ENCODE peak calls at places on chromosomes 11 and 22, in eight cellular contexts. W is HL-60; S is anterior cingulate cortex; F is EH; Z is OCI-LY7; V is choroid plexus epithelial cell; O is midbrain; B is activated CD8-positive, alpha-beta memory T cell treated with anti-CD3 and anti-CD28 coated beads for 4 hours. H is an unnamed sample.

GRCh38 chr22:43968614-43969013 is 13.4 kb downstream of the SAMM50 start:
- DNase-seq in W (no peak), S (no peak), F (no peak), Z (no peak), V (no peak), O (no peak), B (no peak), H (no peak)

GRCh38 chr11:9969068-9969467 is 305.2 kb downstream of the SWAP70 start:
- DNase-seq in W (no peak), S (no peak), F (no peak), Z (no peak), V (no peak), O (no peak), B (no peak), H (no peak)

GRCh38 chr11:8913961-8914660 is 3.1 kb downstream of the AKIP1 start:
- DNase-seq in W (peak; percentile 52), S (peak; percentile 39), F (peak; percentile 47), Z (peak; percentile 70), V (peak; percentile 72), O (peak; percentile 28), B (no peak), H (no peak)

GRCh38 chr22:28544431-28544868 is 135.2 kb downstream of the TTC28 start:
- DNase-seq in W (no peak), S (no peak), F (peak; percentile 35), Z (no peak), V (no peak), O (no peak), B (no peak), H (no peak)

GRCh38 chr11:131691558-131692041 is 321.2 kb downstream of the NTM start:
- DNase-seq in W (no peak), S (no peak), F (peak; percentile 27), Z (no peak), V (peak; percentile 46), O (no peak), B (no peak), H (no peak)

GRCh38 chr22:45302047-45302446 is 7.7 kb upstream of the FAM118A start:
- DNase-seq in W (no peak), S (no peak), F (peak; percentile 89), Z (no peak), V (peak; percentile 92), O (no peak), B (no peak), H (no peak)

GRCh38 chr11:34609187-34609751 is 11.6 kb upstream of the EHF start:
- DNase-seq in W (no peak), S (no peak), F (no peak), Z (no peak), V (no peak), O (no peak), B (no peak), H (no peak)

GRCh38 chr11:77471520-77472234 is 2.2 kb downstream of the PAK1 start:
- DNase-seq in W (peak; percentile 58), S (peak; percentile 6), F (no peak), Z (peak; percentile 1), V (peak; percentile 22), O (no peak), B (no peak), H (no peak)

GRCh38 chr11:79227732-79228416 is 213.0 kb downstream of the TENM4 start:
- DNase-seq in W (no peak), S (no peak), F (no peak), Z (no peak), V (no peak), O (no peak), B (no peak), H (no peak)

GRCh38 chr11:61106906-61107470 is 4.7 kb downstream of the CD5 start:
- DNase-seq in W (no peak), S (no peak), F (no peak), Z (no peak), V (no peak), O (no peak), B (no peak), H (no peak)

GRCh38 chr11:8732748-8733241 is 50.2 kb downstream of the RPL27A start:
- DNase-seq in W (no peak), S (peak; percentile 66), F (peak; percentile 93), Z (no peak), V (peak; percentile 60), O (peak; percentile 44), B (no peak), H (no peak)

GRCh38 chr22:45934659-45935341 is 42.2 kb downstream of the WNT7B start:
- DNase-seq in W (no peak), S (peak; percentile 47), F (peak; percentile 89), Z (no peak), V (peak; percentile 46), O (no peak), B (no peak), H (no peak)

GRCh38 chr22:46076651-46077339 is 73.5 kb upstream of the PPARA start:
- DNase-seq in W (no peak), S (no peak), F (peak; percentile 91), Z (no peak), V (peak; percentile 44), O (no peak), B (no peak), H (no peak)

GRCh38 chr11:2587132-2587930 is 112.5 kb downstream of the KCNQ1OT1 start:
- DNase-seq in W (no peak), S (no peak), F (no peak), Z (no peak), V (no peak), O (no peak), B (no peak), H (no peak)

H was measured in stimulated activated CD4-positive, alpha-beta T cell treated with anti-CD3 and anti-CD28 coated beads, TNF-alpha, amount 100 ng/mL, for 4 hours.